ENCODE peak calls at places on chromosomes 6 and 20, in six cellular contexts. W is H1, L is esophagus muscularis mucosa, N is K562, V is transverse colon, P is HepG2. U is an unnamed sample.

GRCh38 chr6:48736486-48737206 is 625.6 kb upstream of the PTCHD4 start:
- DNase-seq in W (no peak), L (no peak), N (no peak), V (no peak), P (no peak), U (no peak)

GRCh38 chr20:1389703-1390385 is 3.0 kb downstream of the FKBP1A start:
- DNase-seq in W (no peak), L (peak), N (no peak), V (no peak), P (no peak), U (no peak)

GRCh38 chr20:47489448-47489872 is 12.2 kb upstream of the NCOA3 start:
- DNase-seq in W (no peak), L (no peak), N (no peak), V (peak), P (no peak), U (no peak)

GRCh38 chr6:39166189-39166917 is 51.4 kb upstream of the SAYSD1 start:
- DNase-seq in W (peak), L (no peak), N (peak), V (peak), P (peak), U (peak)

GRCh38 chr6:17816921-17817611 is 110.3 kb upstream of the NUP153 start:
- DNase-seq in W (no peak), L (no peak), N (no peak), V (no peak), P (peak), U (no peak)

GRCh38 chr20:28562510-28562898 is 2695.0 kb upstream of the DEFB115 start:
- DNase-seq in W (no peak), L (no peak), N (peak), V (no peak), P (no peak), U (no peak)

GRCh38 chr6:138814179-138814834 is 18.4 kb downstream of the ECT2L start:
- DNase-seq in W (no peak), L (no peak), N (no peak), V (no peak), P (peak), U (no peak)

GRCh38 chr6:31666337-31666960 is 569 bp downstream of the CSNK2B start:
- DNase-seq in W (no peak), L (no peak), N (no peak), V (no peak), P (no peak), U (no peak)

GRCh38 chr6:125346143-125346925 is 44.6 kb upstream of the HDDC2 start:
- DNase-seq in W (no peak), L (no peak), N (no peak), V (peak), P (no peak), U (no peak)

GRCh38 chr6:84119277-84119676 is 85.7 kb downstream of the MRAP2 start:
- DNase-seq in W (no peak), L (no peak), N (peak), V (no peak), P (no peak), U (no peak)

GRCh38 chr6:155103816-155104366 is 108.8 kb downstream of the TIAM2 start:
- DNase-seq in W (no peak), L (no peak), N (no peak), V (no peak), P (no peak), U (no peak)

GRCh38 chr6:157106487-157106886 is 216.8 kb downstream of the TMEM242 start:
- DNase-seq in W (no peak), L (no peak), N (no peak), V (no peak), P (no peak), U (no peak)

GRCh38 chr6:12420626-12421025 is 130.5 kb downstream of the EDN1 start:
- DNase-seq in W (no peak), L (no peak), N (no peak), V (no peak), P (no peak), U (no peak)

GRCh38 chr20:845226-845868 is 11.8 kb downstream of the FAM110A start:
- DNase-seq in W (no peak), L (no peak), N (no peak), V (no peak), P (no peak), U (no peak)

GRCh38 chr20:36268501-36269342 is 32.4 kb downstream of the AAR2 start:
- DNase-seq in W (no peak), L (no peak), N (no peak), V (no peak), P (no peak), U (no peak)

GRCh38 chr6:106347219-106347618 is 13.3 kb upstream of the CRYBG1 start:
- DNase-seq in W (no peak), L (no peak), N (no peak), V (no peak), P (no peak), U (no peak)

GRCh38 chr6:13500264-13500663 is 12.9 kb upstream of the GFOD1 start:
- DNase-seq in W (no peak), L (no peak), N (no peak), V (peak), P (no peak), U (no peak)

GRCh38 chr6:43009124-43009523 is 4.6 kb downstream of the MEA1 start:
- DNase-seq in W (no peak), L (no peak), N (peak), V (no peak), P (peak), U (peak)

DNA sequence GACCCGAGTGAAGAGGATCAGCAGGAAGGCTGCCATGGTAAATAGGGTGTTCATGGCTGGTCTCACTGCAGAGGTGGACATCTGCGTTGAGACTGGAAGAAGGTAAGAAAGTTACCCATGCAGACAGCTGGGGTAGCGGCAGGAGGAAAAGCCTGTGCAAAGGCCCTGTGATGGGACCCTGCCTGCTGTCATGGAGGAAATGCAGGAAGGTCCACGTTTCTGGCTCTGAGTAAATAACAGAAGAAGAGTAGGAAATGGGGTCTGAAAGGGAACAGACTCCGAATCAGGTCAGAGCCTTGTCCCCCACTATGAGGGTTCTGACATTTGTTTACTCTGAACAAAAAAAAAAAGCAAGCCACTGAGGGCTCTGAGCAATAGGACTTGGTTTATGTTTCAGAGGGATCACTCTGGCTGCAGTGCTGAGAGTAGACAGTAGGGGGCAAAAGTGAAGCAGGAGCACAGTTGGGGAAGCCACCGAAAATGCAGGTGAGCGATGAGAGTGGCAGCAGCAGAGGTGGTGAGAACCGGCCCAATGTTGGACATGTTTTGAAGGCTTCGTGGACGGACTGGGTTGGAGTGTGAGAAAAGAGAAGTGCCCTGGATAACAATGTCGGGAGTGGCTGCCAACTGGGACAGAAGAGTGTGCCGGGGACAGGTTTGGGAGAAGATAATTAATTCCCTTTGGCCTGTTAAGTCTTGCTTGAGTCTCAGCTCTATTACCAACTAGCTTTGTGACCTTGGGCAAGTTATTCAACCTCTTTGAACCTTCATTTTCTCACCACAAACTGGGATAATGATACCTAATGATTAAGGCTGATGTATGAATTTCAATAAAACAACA is 57.9 kb upstream of the MAP7 start:
- DNase-seq in W (no peak), L (no peak), N (peak), V (peak), P (peak), U (peak)
- TF ChIP-seq POLR2A in W (no peak), L (no peak), N (no peak), V (no peak), P (no peak), U (no peak)

GRCh38 chr6:114936060-114936459 is 593.2 kb upstream of the HS3ST5 start:
- DNase-seq in W (no peak), L (no peak), N (no peak), V (no peak), P (no peak), U (no peak)

GRCh38 chr6:114945392-114945791 is 602.6 kb upstream of the HS3ST5 start:
- DNase-seq in W (no peak), L (no peak), N (no peak), V (no peak), P (no peak), U (no peak)

GRCh38 chr6:114939630-114940029 is 596.8 kb upstream of the HS3ST5 start:
- DNase-seq in W (no peak), L (no peak), N (no peak), V (no peak), P (no peak), U (no peak)

DNA sequence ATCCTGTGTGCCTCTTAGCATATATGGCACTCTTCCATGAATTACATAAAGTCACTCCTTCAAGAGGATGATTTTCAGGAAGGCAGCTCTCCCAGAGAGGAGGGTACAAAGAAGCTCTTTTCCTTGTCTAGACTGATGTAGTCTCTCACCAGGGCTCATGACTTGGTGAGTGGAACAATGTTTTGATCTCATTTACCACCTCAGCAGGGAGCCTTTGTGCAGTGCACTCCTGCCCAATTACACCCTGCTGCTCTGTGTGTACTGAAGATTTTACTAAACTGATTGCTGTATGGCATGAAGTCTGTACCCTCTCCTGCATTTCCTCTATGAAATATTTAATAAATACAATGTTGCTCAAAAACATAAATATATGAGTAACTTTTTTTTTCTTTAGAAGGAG is 598.3 kb upstream of the HS3ST5 start:
- DNase-seq in W (no peak), L (no peak), N (no peak), V (no peak), P (no peak), U (no peak)
- TF ChIP-seq POLR2AphosphoS5 in W (no peak), L (no peak), N (no peak), V (no peak), P (no peak), U (no peak)

GRCh38 chr20:31822421-31823330 is 3.5 kb downstream of the MYLK2 start:
- DNase-seq in W (peak), L (no peak), N (peak), V (peak), P (peak), U (peak)
- TF ChIP-seq EP300 in W (no peak), L (no peak), N (no peak), V (no peak), P (no peak), U (no peak)

GRCh38 chr20:5001174-5002076 is at the start of gene SLC23A2:
- DNase-seq in W (no peak), L (no peak), N (peak), V (peak), P (no peak), U (peak)
- TF ChIP-seq POLR2A in W (no peak), L (no peak), N (no peak), V (no peak), P (peak), U (no peak)

GRCh38 chr20:61815176-61815575 is 250.5 kb downstream of the TAF4 start:
- DNase-seq in W (no peak), L (no peak), N (no peak), V (no peak), P (no peak), U (no peak)
- TF ChIP-seq POLR2AphosphoS5 in W (no peak), L (no peak), N (no peak), V (no peak), P (no peak), U (no peak)

DNA sequence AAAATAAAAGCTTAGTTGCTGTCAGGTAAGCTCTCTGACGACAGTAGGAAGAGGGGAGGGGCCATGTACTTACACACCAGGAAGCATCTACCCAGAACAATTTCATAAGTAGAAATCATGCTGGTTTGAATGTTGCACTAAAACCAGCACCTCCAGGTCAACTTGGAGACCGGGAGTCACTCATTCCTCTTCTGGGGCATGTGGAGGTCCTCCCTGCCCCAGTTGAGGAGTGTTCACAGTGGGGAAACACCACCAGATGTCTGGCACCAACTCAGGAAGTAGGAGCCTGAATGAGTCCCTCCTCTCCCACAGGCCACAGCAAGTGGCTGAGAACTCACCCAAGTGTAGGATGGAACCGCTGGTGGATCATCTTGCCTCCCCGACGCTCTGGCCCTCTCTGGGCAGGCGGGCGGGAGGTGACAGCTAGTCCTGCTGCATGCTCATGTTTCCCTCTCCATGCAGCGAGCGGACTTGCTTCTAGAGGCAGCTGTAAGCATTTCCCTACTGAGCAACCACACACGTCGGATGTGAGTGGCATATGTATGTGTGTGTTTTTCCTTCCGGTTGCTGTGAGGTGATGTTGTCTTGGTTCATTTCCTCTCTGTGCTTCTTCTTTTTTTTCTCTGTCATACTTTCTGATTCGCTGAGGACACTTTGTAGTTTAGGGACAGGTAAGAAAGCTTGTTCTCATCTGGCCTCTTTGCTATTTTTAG is 149.5 kb upstream of the NEDD9 start:
- DNase-seq in W (no peak), L (no peak), N (no peak), V (peak), P (no peak), U (peak)
- TF ChIP-seq EP300 in W (no peak), L (no peak), N (no peak), V (no peak), P (no peak), U (no peak)

DNA sequence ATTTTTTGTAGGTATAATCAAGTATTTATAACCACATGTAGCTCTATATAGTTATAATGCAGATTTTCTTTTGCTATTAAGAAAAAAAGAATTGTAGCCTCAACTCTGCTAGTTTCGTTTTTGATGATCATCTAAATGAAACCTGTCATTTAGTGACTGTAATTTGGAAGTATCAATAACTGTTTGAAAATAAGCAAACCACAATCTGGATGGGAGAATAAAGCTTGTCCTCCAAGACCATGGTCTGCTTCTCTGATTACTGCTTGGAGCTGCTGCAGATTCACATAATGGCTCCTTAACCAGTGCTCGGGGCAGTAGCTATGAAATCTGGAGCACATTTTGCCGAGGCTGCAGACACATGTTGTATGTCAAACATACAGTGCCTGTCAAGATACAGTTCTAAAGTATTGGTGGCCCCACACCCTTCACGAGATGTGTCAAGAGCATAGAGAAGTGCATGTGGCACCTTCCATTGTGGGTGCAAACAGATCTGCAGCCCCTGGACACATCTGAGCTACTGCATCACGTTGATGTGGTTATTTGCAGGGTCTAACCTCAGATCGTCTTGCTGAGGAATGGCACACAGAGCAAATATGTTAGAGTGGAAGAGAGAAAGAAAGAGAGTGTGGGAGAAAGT is 255.7 kb upstream of the SUPT3H start:
- DNase-seq in W (no peak), L (no peak), N (no peak), V (no peak), P (no peak), U (no peak)
- TF ChIP-seq POLR2A in W (no peak), L (no peak), N (no peak), V (no peak), P (no peak), U (no peak)

GRCh38 chr6:159754959-159755914 is 6.6 kb upstream of the ACAT2 start:
- DNase-seq in W (no peak), L (no peak), N (no peak), V (no peak), P (no peak), U (no peak)
- TF ChIP-seq POLR2AphosphoS5 in W (peak), L (no peak), N (no peak), V (peak), P (peak), U (no peak)

GRCh38 chr6:144215932-144216667 is 65.8 kb downstream of the STX11 start:
- DNase-seq in W (peak), L (peak), N (peak), V (peak), P (peak), U (peak)
- TF ChIP-seq EP300 in W (no peak), L (no peak), N (peak), V (no peak), P (no peak), U (no peak)